ENCODE peak calls at places on chromosomes 7 and 10, in eight cellular contexts. One of them, this sample, is unnamed.

GRCh38 chr10:9437131-9437530 is 1382.6 kb downstream of the GATA3 start:
- DNase-seq in chondrocyte: no peak
- DNase-seq in AG08396: no peak
- DNase-seq in HFF-Myc: no peak
- DNase-seq in bronchial epithelial cell: peak
- DNase-seq in activated CD4-positive, alpha-beta T cell treated with anti-CD3 and anti-CD28 coated beads, Interleukin-2, amount 10 ng/mL, durations not matched to agents 7 days and 5 days: no peak
- DNase-seq in astrocyte of the spinal cord: peak
- DNase-seq in activated T-helper 1 cell treated with anti-CD3 and anti-CD28 coated beads, Interleukin-2, amount 50 U/mL, for 16 hours: no peak
- DNase-seq in this sample: no peak

GRCh38 chr7:91880016-91880412 is 488 bp downstream of the MTERF1 start:
- DNase-seq in chondrocyte: no peak
- DNase-seq in AG08396: no peak
- DNase-seq in HFF-Myc: no peak
- DNase-seq in bronchial epithelial cell: no peak
- DNase-seq in activated CD4-positive, alpha-beta T cell treated with anti-CD3 and anti-CD28 coated beads, Interleukin-2, amount 10 ng/mL, durations not matched to agents 7 days and 5 days: no peak
- DNase-seq in astrocyte of the spinal cord: no peak
- DNase-seq in activated T-helper 1 cell treated with anti-CD3 and anti-CD28 coated beads, Interleukin-2, amount 50 U/mL, for 16 hours: no peak
- DNase-seq in this sample: no peak

GRCh38 chr10:514137-514671 is 175.3 kb downstream of the DIP2C start:
- DNase-seq in chondrocyte: no peak
- DNase-seq in AG08396: no peak
- DNase-seq in HFF-Myc: no peak
- DNase-seq in bronchial epithelial cell: no peak
- DNase-seq in activated CD4-positive, alpha-beta T cell treated with anti-CD3 and anti-CD28 coated beads, Interleukin-2, amount 10 ng/mL, durations not matched to agents 7 days and 5 days: no peak
- DNase-seq in astrocyte of the spinal cord: no peak
- DNase-seq in activated T-helper 1 cell treated with anti-CD3 and anti-CD28 coated beads, Interleukin-2, amount 50 U/mL, for 16 hours: no peak
- DNase-seq in this sample: no peak

GRCh38 chr10:95480901-95481491 is 80.2 kb downstream of the SORBS1 start:
- DNase-seq in chondrocyte: no peak
- DNase-seq in AG08396: no peak
- DNase-seq in HFF-Myc: no peak
- DNase-seq in bronchial epithelial cell: no peak
- DNase-seq in activated CD4-positive, alpha-beta T cell treated with anti-CD3 and anti-CD28 coated beads, Interleukin-2, amount 10 ng/mL, durations not matched to agents 7 days and 5 days: no peak
- DNase-seq in astrocyte of the spinal cord: peak
- DNase-seq in activated T-helper 1 cell treated with anti-CD3 and anti-CD28 coated beads, Interleukin-2, amount 50 U/mL, for 16 hours: no peak
- DNase-seq in this sample: no peak

GRCh38 chr7:96045919-96046318 is 273.6 kb downstream of the DYNC1I1 start:
- DNase-seq in chondrocyte: no peak
- DNase-seq in AG08396: no peak
- DNase-seq in HFF-Myc: no peak
- DNase-seq in bronchial epithelial cell: peak
- DNase-seq in activated CD4-positive, alpha-beta T cell treated with anti-CD3 and anti-CD28 coated beads, Interleukin-2, amount 10 ng/mL, durations not matched to agents 7 days and 5 days: no peak
- DNase-seq in astrocyte of the spinal cord: no peak
- DNase-seq in activated T-helper 1 cell treated with anti-CD3 and anti-CD28 coated beads, Interleukin-2, amount 50 U/mL, for 16 hours: no peak
- DNase-seq in this sample: no peak

GRCh38 chr7:85730016-85730415 is 543.2 kb upstream of the SEMA3D start:
- DNase-seq in chondrocyte: no peak
- DNase-seq in AG08396: no peak
- DNase-seq in HFF-Myc: no peak
- DNase-seq in bronchial epithelial cell: no peak
- DNase-seq in activated CD4-positive, alpha-beta T cell treated with anti-CD3 and anti-CD28 coated beads, Interleukin-2, amount 10 ng/mL, durations not matched to agents 7 days and 5 days: no peak
- DNase-seq in astrocyte of the spinal cord: no peak
- DNase-seq in activated T-helper 1 cell treated with anti-CD3 and anti-CD28 coated beads, Interleukin-2, amount 50 U/mL, for 16 hours: no peak
- DNase-seq in this sample: no peak

GRCh38 chr10:131933016-131933694 is 32.3 kb downstream of the PPP2R2D start:
- DNase-seq in chondrocyte: peak
- DNase-seq in AG08396: no peak
- DNase-seq in HFF-Myc: no peak
- DNase-seq in bronchial epithelial cell: no peak
- DNase-seq in activated CD4-positive, alpha-beta T cell treated with anti-CD3 and anti-CD28 coated beads, Interleukin-2, amount 10 ng/mL, durations not matched to agents 7 days and 5 days: no peak
- DNase-seq in astrocyte of the spinal cord: no peak
- DNase-seq in activated T-helper 1 cell treated with anti-CD3 and anti-CD28 coated beads, Interleukin-2, amount 50 U/mL, for 16 hours: no peak
- DNase-seq in this sample: no peak

GRCh38 chr7:116672596-116673503 is 854 bp downstream of the MET start:
- DNase-seq in chondrocyte: no peak
- DNase-seq in AG08396: peak
- DNase-seq in HFF-Myc: no peak
- DNase-seq in bronchial epithelial cell: peak
- DNase-seq in activated CD4-positive, alpha-beta T cell treated with anti-CD3 and anti-CD28 coated beads, Interleukin-2, amount 10 ng/mL, durations not matched to agents 7 days and 5 days: no peak
- DNase-seq in astrocyte of the spinal cord: no peak
- DNase-seq in activated T-helper 1 cell treated with anti-CD3 and anti-CD28 coated beads, Interleukin-2, amount 50 U/mL, for 16 hours: no peak
- DNase-seq in this sample: no peak

GRCh38 chr7:2934211-2934731 is 90.2 kb upstream of the GNA12 start:
- DNase-seq in chondrocyte: peak
- DNase-seq in AG08396: peak
- DNase-seq in HFF-Myc: no peak
- DNase-seq in bronchial epithelial cell: peak
- DNase-seq in activated CD4-positive, alpha-beta T cell treated with anti-CD3 and anti-CD28 coated beads, Interleukin-2, amount 10 ng/mL, durations not matched to agents 7 days and 5 days: no peak
- DNase-seq in astrocyte of the spinal cord: peak
- DNase-seq in activated T-helper 1 cell treated with anti-CD3 and anti-CD28 coated beads, Interleukin-2, amount 50 U/mL, for 16 hours: no peak
- DNase-seq in this sample: no peak

GRCh38 chr7:14761506-14762296 is 140.8 kb downstream of the DGKB start:
- DNase-seq in chondrocyte: no peak
- DNase-seq in AG08396: peak
- DNase-seq in HFF-Myc: peak
- DNase-seq in bronchial epithelial cell: peak
- DNase-seq in activated CD4-positive, alpha-beta T cell treated with anti-CD3 and anti-CD28 coated beads, Interleukin-2, amount 10 ng/mL, durations not matched to agents 7 days and 5 days: no peak
- DNase-seq in astrocyte of the spinal cord: peak
- DNase-seq in activated T-helper 1 cell treated with anti-CD3 and anti-CD28 coated beads, Interleukin-2, amount 50 U/mL, for 16 hours: no peak
- DNase-seq in this sample: no peak

GRCh38 chr7:158260567-158261361 is 326.9 kb downstream of the PTPRN2 start:
- DNase-seq in chondrocyte: peak
- DNase-seq in AG08396: no peak
- DNase-seq in HFF-Myc: no peak
- DNase-seq in bronchial epithelial cell: no peak
- DNase-seq in activated CD4-positive, alpha-beta T cell treated with anti-CD3 and anti-CD28 coated beads, Interleukin-2, amount 10 ng/mL, durations not matched to agents 7 days and 5 days: no peak
- DNase-seq in astrocyte of the spinal cord: no peak
- DNase-seq in activated T-helper 1 cell treated with anti-CD3 and anti-CD28 coated beads, Interleukin-2, amount 50 U/mL, for 16 hours: no peak
- DNase-seq in this sample: no peak

GRCh38 chr7:106070201-106070551 is 41.9 kb downstream of the SYPL1 start:
- DNase-seq in chondrocyte: no peak
- DNase-seq in AG08396: no peak
- DNase-seq in HFF-Myc: no peak
- DNase-seq in bronchial epithelial cell: peak
- DNase-seq in activated CD4-positive, alpha-beta T cell treated with anti-CD3 and anti-CD28 coated beads, Interleukin-2, amount 10 ng/mL, durations not matched to agents 7 days and 5 days: no peak
- DNase-seq in astrocyte of the spinal cord: no peak
- DNase-seq in activated T-helper 1 cell treated with anti-CD3 and anti-CD28 coated beads, Interleukin-2, amount 50 U/mL, for 16 hours: no peak
- DNase-seq in this sample: no peak

GRCh38 chr10:43209064-43209455 is 57.8 kb downstream of the RASGEF1A start:
- DNase-seq in chondrocyte: peak
- DNase-seq in AG08396: no peak
- DNase-seq in HFF-Myc: no peak
- DNase-seq in bronchial epithelial cell: no peak
- DNase-seq in activated CD4-positive, alpha-beta T cell treated with anti-CD3 and anti-CD28 coated beads, Interleukin-2, amount 10 ng/mL, durations not matched to agents 7 days and 5 days: no peak
- DNase-seq in astrocyte of the spinal cord: no peak
- DNase-seq in activated T-helper 1 cell treated with anti-CD3 and anti-CD28 coated beads, Interleukin-2, amount 50 U/mL, for 16 hours: no peak
- DNase-seq in this sample: no peak

GRCh38 chr7:28592861-28593260 is 180.5 kb downstream of the CREB5 start:
- DNase-seq in chondrocyte: no peak
- DNase-seq in AG08396: no peak
- DNase-seq in HFF-Myc: no peak
- DNase-seq in bronchial epithelial cell: no peak
- DNase-seq in activated CD4-positive, alpha-beta T cell treated with anti-CD3 and anti-CD28 coated beads, Interleukin-2, amount 10 ng/mL, durations not matched to agents 7 days and 5 days: no peak
- DNase-seq in astrocyte of the spinal cord: no peak
- DNase-seq in activated T-helper 1 cell treated with anti-CD3 and anti-CD28 coated beads, Interleukin-2, amount 50 U/mL, for 16 hours: no peak
- DNase-seq in this sample: no peak